ENCODE peak calls at places on chromosomes 16 and 17, in nine cellular contexts. K is colonic mucosa, G is heart left ventricle, T is Panc1, A is tibial artery, Z is left ventricle myocardium inferior, B is PC-9, L is endothelial cell of umbilical vein, D is transverse colon. S is an unnamed sample. For H3K9me3, the result is how much of the 10 kb centered on the place peaks cover.

GRCh38 chr16:72858611-72859493 is 189.1 kb downstream of the ZFHX3 start:
- DNase-seq in A (peak), T (no peak), B (no peak), Z (no peak), D (no peak), L (no peak), G (no peak), K (no peak), S (no peak)

GRCh38 chr16:85675528-85675927 is 13.2 kb downstream of the GINS2 start:
- DNase-seq in K (no peak), B (no peak), T (no peak), D (no peak), Z (no peak), L (peak), A (no peak), G (no peak), S (no peak)

GRCh38 chr16:24146523-24146922 is 109.6 kb upstream of the CACNG3 start:
- DNase-seq in B (no peak), G (no peak), D (no peak), L (no peak), K (no peak), A (no peak), T (no peak), Z (peak), S (no peak)

GRCh38 chr17:1829189-1829578 is 518 bp downstream of the SMYD4 start:
- DNase-seq in T (no peak), D (peak), B (no peak), G (no peak), K (peak), L (peak), A (no peak), Z (no peak), S (peak)

GRCh38 chr16:13021996-13022395 is 120.6 kb downstream of the SHISA9 start:
- DNase-seq in L (no peak), G (no peak), B (peak), K (no peak), Z (no peak), A (no peak), D (no peak), T (no peak), S (no peak)

GRCh38 chr17:75036643-75037268 is 10.0 kb downstream of the ATP5PD start:
- DNase-seq in A (peak), Z (peak), B (no peak), L (peak), D (peak), T (no peak), G (peak), K (peak), S (peak)

GRCh38 chr17:1362065-1362848 is 37.8 kb downstream of the YWHAE start:
- DNase-seq in Z (no peak), G (no peak), L (peak), A (no peak), D (no peak), B (no peak), K (no peak), T (no peak), S (no peak)

GRCh38 chr16:59170065-59170712 is 436.1 kb upstream of the GOT2 start:
- DNase-seq in Z (no peak), G (no peak), A (no peak), L (no peak), T (no peak), K (no peak), B (no peak), D (no peak), S (no peak)

GRCh38 chr17:38440614-38441397 is 12.5 kb downstream of the ARHGAP23 start:
- DNase-seq in Z (peak), G (no peak), B (no peak), D (no peak), L (no peak), T (no peak), K (no peak), A (no peak), S (no peak)

GRCh38 chr16:49632111-49632797 is 223.7 kb downstream of the ZNF423 start:
- DNase-seq in Z (no peak), L (no peak), B (no peak), K (no peak), G (no peak), A (no peak), T (no peak), D (no peak), S (no peak)

GRCh38 chr17:56933868-56934267 is 20.0 kb upstream of the TRIM25 start:
- DNase-seq in B (no peak), K (no peak), A (no peak), D (no peak), G (no peak), L (no peak), T (no peak), Z (no peak), S (no peak)
- H3K9me3 ChIP-seq in B (under half), K (under half), A (under half), D (under half), G (under half), L (under half), T (under half), Z (under half), S (under half)

GRCh38 chr17:50425682-50426471 is at the start of gene ACSF2:
- DNase-seq in A (peak), B (peak), K (peak), D (peak), L (peak), Z (peak), T (no peak), G (peak), S (peak)
- H3K27ac ChIP-seq in A (peak), B (peak), K (peak), D (peak), L (peak), Z (peak), T (peak), G (peak), S (peak)

GRCh38 chr17:59421722-59422121 is 90.3 kb downstream of the YPEL2 start:
- DNase-seq in D (no peak), L (no peak), Z (no peak), A (no peak), G (no peak), K (no peak), B (no peak), T (no peak), S (no peak)
- TF ChIP-seq CTCF in D (no peak), L (no peak), Z (no peak), A (no peak), G (no peak), K (no peak), B (no peak), T (no peak), S (no peak)

GRCh38 chr17:27072885-27073284 is 221.0 kb upstream of the WSB1 start:
- DNase-seq in K (no peak), A (no peak), B (no peak), G (no peak), T (no peak), Z (no peak), D (no peak), L (no peak), S (no peak)
- H3K9me3 ChIP-seq in K (under half), A (under half), B (under half), G (under half), T (under half), Z (under half), D (under half), L (under half), S (under half)

GRCh38 chr17:49106366-49107210 is 26.0 kb upstream of the B4GALNT2 start:
- DNase-seq in T (no peak), A (no peak), L (no peak), Z (no peak), K (no peak), B (peak), G (no peak), D (no peak), S (no peak)

GRCh38 chr17:49104511-49105074 is 28.0 kb upstream of the B4GALNT2 start:
- DNase-seq in D (no peak), T (no peak), Z (no peak), G (no peak), A (no peak), B (no peak), K (no peak), L (no peak), S (no peak)

GRCh38 chr17:49101054-49101534 is 31.5 kb upstream of the B4GALNT2 start:
- DNase-seq in G (no peak), K (no peak), L (no peak), B (peak), T (no peak), D (no peak), A (no peak), Z (no peak), S (no peak)
- H3K27ac ChIP-seq in G (no peak), K (no peak), L (no peak), B (peak), T (no peak), D (peak), A (no peak), Z (no peak), S (no peak)

GRCh38 chr16:3017806-3018506 is at the start of gene CLDN6:
- DNase-seq in L (peak), K (no peak), G (no peak), T (no peak), A (no peak), Z (no peak), D (peak), B (no peak), S (no peak)
- TF ChIP-seq CTCF in L (peak), K (no peak), G (no peak), T (peak), A (no peak), Z (no peak), D (no peak), B (no peak), S (no peak)

GRCh38 chr17:21462259-21462658 is 86.1 kb downstream of the KCNJ12 start:
- DNase-seq in B (no peak), Z (no peak), A (no peak), T (no peak), K (no peak), L (no peak), G (no peak), D (no peak), S (no peak)
- H3K9me3 ChIP-seq in B (under half), Z (under half), A (under half), T (under half), K (under half), L (under half), G (under half), D (under half), S (under half)

DNA sequence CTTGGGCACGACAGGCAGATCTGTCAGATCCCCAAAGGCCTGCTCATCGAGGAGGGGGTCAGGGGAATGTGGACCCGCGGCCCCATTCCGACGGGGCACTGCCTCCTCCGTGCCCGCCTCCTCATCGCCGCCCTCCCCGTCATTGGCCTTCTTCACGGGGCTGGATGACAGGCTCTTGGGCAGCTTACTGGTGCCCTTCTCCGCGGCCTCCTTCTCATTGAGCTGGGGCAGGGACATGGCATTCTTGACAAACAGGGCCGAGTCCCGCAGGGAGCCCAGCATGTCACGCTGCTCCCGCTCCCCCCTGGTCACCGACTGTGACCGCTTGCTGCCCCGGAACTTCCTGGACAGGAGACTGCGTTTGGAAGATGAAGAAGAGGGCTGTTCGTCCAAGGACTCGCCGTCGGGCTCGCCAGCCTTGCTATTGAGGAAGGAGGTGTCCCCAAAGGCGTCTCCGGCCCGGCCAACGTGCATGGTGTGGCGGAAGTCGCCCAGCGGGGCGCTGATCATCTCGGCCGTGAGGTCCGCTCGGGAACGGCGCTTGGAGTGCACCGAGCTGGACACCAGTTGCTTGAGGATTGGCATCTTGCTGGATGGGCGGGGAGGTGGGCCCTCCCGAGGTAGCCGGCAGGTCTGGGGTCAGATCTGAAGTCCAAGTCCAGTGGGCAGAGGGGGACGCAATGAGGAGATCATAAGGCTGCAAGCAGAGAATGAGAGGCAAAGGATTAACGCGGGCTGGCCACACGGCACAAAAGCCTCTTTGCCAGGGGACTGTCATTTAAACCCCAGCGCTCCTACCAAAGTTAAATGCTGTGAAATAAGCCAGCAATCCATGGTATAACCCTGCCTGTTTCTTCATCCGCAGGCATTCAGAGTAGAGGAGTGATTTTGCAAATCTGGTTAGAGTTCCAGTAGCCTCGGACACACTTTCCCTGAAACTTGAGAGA is 24.5 kb upstream of the CPSF4L start:
- DNase-seq in Z (no peak), D (no peak), L (no peak), T (no peak), G (no peak), A (no peak), K (no peak), B (no peak), S (no peak)
- H3K27ac ChIP-seq in Z (peak), D (peak), L (no peak), T (peak), G (peak), A (peak), K (no peak), B (no peak), S (peak)

GRCh38 chr17:48542956-48543853 is 1.7 kb downstream of the HOXB2 start:
- DNase-seq in T (no peak), G (peak), A (peak), L (peak), K (peak), Z (peak), B (no peak), D (peak), S (peak)

GRCh38 chr17:48542114-48542955 is 2.6 kb downstream of the HOXB2 start:
- DNase-seq in A (no peak), Z (no peak), T (no peak), B (no peak), G (no peak), L (peak), D (no peak), K (no peak), S (no peak)

GRCh38 chr17:48544356-48545021 is 420 bp downstream of the HOXB2 start:
- DNase-seq in D (peak), K (peak), G (peak), A (peak), T (no peak), L (peak), Z (peak), B (no peak), S (peak)

GRCh38 chr17:48545022-48545376 is at the start of gene HOXB2:
- DNase-seq in B (no peak), T (no peak), D (no peak), G (peak), K (no peak), A (peak), Z (peak), L (peak), S (no peak)

DNA sequence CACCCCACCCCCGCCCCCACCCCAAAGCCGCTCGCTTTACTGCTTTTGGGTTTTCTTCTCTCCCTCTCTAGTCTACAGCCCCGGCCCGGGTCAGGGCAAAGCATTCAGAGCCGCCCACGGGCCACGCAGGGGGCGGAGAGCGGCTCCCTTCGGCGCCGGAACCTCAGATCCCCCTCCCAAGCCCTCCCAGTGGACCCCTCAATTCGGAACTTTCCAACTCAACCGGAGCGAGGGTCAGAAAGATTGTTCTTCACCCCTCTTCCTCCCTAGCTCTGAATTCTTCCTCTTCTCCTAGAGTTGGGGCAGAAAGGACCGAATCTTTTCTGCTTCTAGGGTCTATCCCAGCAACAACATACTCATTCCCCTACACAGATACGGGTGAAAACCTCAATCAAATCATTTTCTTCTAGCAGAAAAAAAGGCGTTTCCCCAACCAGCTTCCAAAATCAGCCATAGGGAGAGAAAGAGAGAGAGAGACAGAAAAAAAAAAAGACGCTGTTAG is 1.0 kb downstream of the HOXB2 start:
- DNase-seq in D (no peak), B (no peak), Z (peak), L (no peak), T (no peak), G (peak), A (no peak), K (no peak), S (no peak)
- TF ChIP-seq CTCF in D (no peak), B (no peak), Z (no peak), L (no peak), T (no peak), G (no peak), A (no peak), K (no peak), S (no peak)

GRCh38 chr16:35596467-35596866 is 2137.1 kb downstream of the TP53TG3F start:
- DNase-seq in D (no peak), G (no peak), A (no peak), T (no peak), B (no peak), L (no peak), K (no peak), Z (no peak), S (no peak)
- H3K9me3 ChIP-seq in D (under half), G (under half), A (under half), T (under half), B (under half), L (under half), K (under half), Z (under half), S (under half)